ENCODE peak calls at places on chromosomes 7 and 10, in four cellular contexts. D is dorsolateral prefrontal cortex; C is left colon; A is activated T-helper 1 cell treated with anti-CD3 and anti-CD28 coated beads, Interleukin-2, amount 50 U/mL, for 16 hours. M is an unnamed sample.

GRCh38 chr10:132904814-132905649 is 37.3 kb downstream of the CFAP46 start:
- DNase-seq in A (no peak), D (no peak), C (no peak), M (no peak)

GRCh38 chr7:113339661-113340060 is 221.3 kb upstream of the SMIM30 start:
- DNase-seq in D (no peak), A (no peak), C (no peak), M (no peak)

GRCh38 chr10:22570733-22571430 is 143.5 kb downstream of the PIP4K2A start:
- DNase-seq in D (no peak), A (no peak), C (no peak), M (no peak)

GRCh38 chr7:100897111-100897608 is 1.5 kb upstream of the ACHE start:
- DNase-seq in D (peak; percentile 68), A (no peak), C (peak; percentile 71), M (no peak)

GRCh38 chr10:34181545-34182300 is 633.4 kb downstream of the PARD3 start:
- DNase-seq in A (no peak), C (peak; percentile 18), D (no peak), M (no peak)

GRCh38 chr7:24475573-24475972 is 97.7 kb upstream of the PALS2 start:
- DNase-seq in A (no peak), C (no peak), D (no peak), M (no peak)

GRCh38 chr7:124575181-124575580 is 190.4 kb downstream of the GPR37 start:
- DNase-seq in A (no peak), C (no peak), D (no peak), M (no peak)

GRCh38 chr10:28047061-28047460 is 48.2 kb upstream of the ODAD2 start:
- DNase-seq in A (no peak), C (no peak), D (no peak), M (no peak)

GRCh38 chr7:132618956-132619305 is 42.7 kb upstream of the PLXNA4 start:
- DNase-seq in D (no peak), C (no peak), A (no peak), M (no peak)

GRCh38 chr7:87513735-87514319 is 38.3 kb upstream of the ABCB4 start:
- DNase-seq in C (no peak), D (no peak), A (no peak), M (no peak)

GRCh38 chr10:64515975-64516699 is 994.9 kb downstream of the REEP3 start:
- DNase-seq in D (no peak), C (peak; percentile 17), A (no peak), M (no peak)

GRCh38 chr10:129361676-129362376 is 105.2 kb upstream of the MGMT start:
- DNase-seq in C (no peak), A (no peak), D (no peak), M (no peak)

GRCh38 chr7:100132697-100133137 is 6.0 kb downstream of the MBLAC1 start:
- DNase-seq in C (peak; percentile 73), D (no peak), A (no peak), M (no peak)

GRCh38 chr10:123974406-123974805 is 82.8 kb upstream of the CPXM2 start:
- DNase-seq in D (no peak), A (no peak), C (no peak), M (no peak)